ENCODE peak calls at places on chromosomes 2 and 18, in five cellular contexts. H is SK-N-SH, N is hepatocyte, R is IMR-90, B is HCT116. W is an unnamed sample.

GRCh38 chr2:172442072-172442895 is 14.9 kb downstream of the ITGA6 start:
- DNase-seq in H (no peak), N (peak), R (peak), B (peak), W (peak)

GRCh38 chr18:48923746-48924580 is 26.8 kb downstream of the SMAD7 start:
- DNase-seq in H (no peak), N (peak), R (peak), B (no peak), W (no peak)

GRCh38 chr2:3610415-3610814 is 15.5 kb downstream of the COLEC11 start:
- DNase-seq in H (no peak), N (no peak), R (no peak), B (no peak), W (no peak)

GRCh38 chr2:27588308-27588707 is 5.5 kb downstream of the ZNF512 start:
- DNase-seq in H (no peak), N (no peak), R (no peak), B (no peak), W (no peak)

GRCh38 chr2:67641709-67642397 is 244.7 kb downstream of the ETAA1 start:
- DNase-seq in H (no peak), N (peak), R (peak), B (no peak), W (no peak)

GRCh38 chr2:676647-677055 is 555 bp downstream of the TMEM18 start:
- DNase-seq in H (peak), N (peak), R (peak), B (peak), W (peak)

GRCh38 chr18:44789704-44790103 is 109.0 kb downstream of the SETBP1 start:
- DNase-seq in H (peak), N (peak), R (no peak), B (no peak), W (no peak)

GRCh38 chr2:227186751-227187150 is 22.3 kb downstream of the COL4A3 start:
- DNase-seq in H (no peak), N (no peak), R (no peak), B (no peak), W (no peak)

GRCh38 chr2:108607706-108608301 is 73.5 kb downstream of the LIMS1 start:
- DNase-seq in H (peak), N (peak), R (peak), B (no peak), W (no peak)

GRCh38 chr18:35024965-35025364 is 16.2 kb upstream of the MAPRE2 start:
- DNase-seq in H (no peak), N (peak), R (peak), B (no peak), W (peak)
- H3K27ac ChIP-seq in H (no peak), N (peak), R (no peak), B (no peak), W (no peak)

GRCh38 chr2:79982445-79982844 is 322.1 kb downstream of the LRRTM1 start:
- DNase-seq in H (no peak), N (peak), R (no peak), B (no peak), W (no peak)
- TF ChIP-seq CTCF in H (peak), N (peak), R (peak), B (peak), W (peak)

DNA sequence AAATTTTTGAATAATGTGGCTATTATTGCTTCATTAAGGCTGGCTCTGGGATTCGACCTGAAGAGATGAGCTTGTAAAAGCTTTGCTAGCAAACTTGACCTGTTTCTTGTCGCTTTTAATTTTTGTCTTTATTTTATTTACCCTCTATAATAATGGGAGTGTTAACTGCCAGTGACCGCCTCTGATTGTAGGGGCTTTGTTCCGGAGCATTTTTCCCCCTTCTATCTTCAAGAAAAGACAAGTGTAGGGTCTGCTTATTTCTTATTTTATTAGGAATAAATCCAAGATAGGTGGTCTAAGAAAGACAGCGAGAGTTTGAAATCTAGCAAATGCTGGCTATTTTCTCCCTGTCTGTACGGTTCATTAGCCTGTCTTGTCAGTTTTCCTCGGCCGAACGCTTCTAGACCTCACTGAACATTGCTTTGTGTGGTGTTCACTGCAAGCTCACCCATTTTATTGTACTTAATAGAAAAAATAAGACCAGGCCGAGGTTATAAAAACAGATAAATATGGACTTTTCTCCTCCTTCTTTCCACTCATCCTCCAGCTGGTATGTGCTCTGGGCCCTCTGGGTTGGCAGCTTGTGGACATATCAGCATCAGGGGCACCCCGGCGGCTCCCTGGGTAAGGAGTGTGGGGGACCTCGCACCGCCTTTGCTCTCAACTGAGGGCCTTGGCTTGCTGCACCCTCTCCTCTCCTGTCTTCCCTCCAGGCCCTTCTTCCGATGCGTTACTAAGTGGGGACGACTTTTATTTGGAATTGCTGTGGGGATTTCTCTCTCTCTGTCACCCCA is 8.5 kb downstream of the MEIS1 start:
- DNase-seq in H (no peak), N (no peak), R (no peak), B (no peak), W (no peak)
- H3K4me3 ChIP-seq in H (no peak), N (peak), R (peak), B (no peak), W (peak)

DNA sequence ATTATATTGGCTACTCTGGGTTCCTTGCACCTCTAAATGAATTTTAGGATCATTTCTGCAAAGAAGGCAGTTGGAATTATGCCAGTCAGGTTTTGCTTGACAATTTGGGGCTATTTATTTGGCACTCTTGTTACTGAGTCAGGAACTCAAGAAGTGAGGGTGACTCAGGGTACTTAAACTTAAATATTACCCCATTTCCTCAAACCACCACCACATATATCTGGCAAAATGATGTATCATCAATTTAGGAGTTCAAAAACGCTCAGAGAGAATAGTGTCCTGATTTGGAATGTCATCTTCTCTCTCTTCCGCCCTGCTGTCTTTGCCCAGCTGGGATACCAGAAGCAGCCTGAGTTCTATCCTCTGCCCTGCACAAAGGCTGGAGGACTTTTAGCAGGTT is 2.4 kb upstream of the THNSL2 start:
- DNase-seq in H (no peak), N (no peak), R (no peak), B (no peak), W (no peak)
- H3K27ac ChIP-seq in H (no peak), N (no peak), R (no peak), B (no peak), W (no peak)

GRCh38 chr2:62801814-62802524 is 96.5 kb downstream of the EHBP1 start:
- DNase-seq in H (no peak), N (no peak), R (peak), B (no peak), W (no peak)
- TF ChIP-seq CTCF in H (peak), N (no peak), R (peak), B (peak), W (peak)

GRCh38 chr18:63979409-63979908 is 9.6 kb downstream of the SERPINB8 start:
- DNase-seq in H (peak), N (peak), R (peak), B (peak), W (peak)
- H3K4me3 ChIP-seq in H (peak), N (no peak), R (peak), B (no peak), W (peak)

GRCh38 chr18:51188024-51188701 is 9.3 kb downstream of the MEX3C start:
- DNase-seq in H (no peak), N (no peak), R (no peak), B (no peak), W (no peak)
- H3K27ac ChIP-seq in H (no peak), N (no peak), R (no peak), B (no peak), W (no peak)

GRCh38 chr18:36409779-36410178 is 112.3 kb downstream of the FHOD3 start:
- DNase-seq in H (no peak), N (no peak), R (no peak), B (no peak), W (no peak)

GRCh38 chr18:36415606-36416005 is 118.1 kb downstream of the FHOD3 start:
- DNase-seq in H (no peak), N (no peak), R (no peak), B (no peak), W (no peak)

GRCh38 chr18:36410346-36410745 is 112.8 kb downstream of the FHOD3 start:
- DNase-seq in H (no peak), N (no peak), R (no peak), B (no peak), W (no peak)

GRCh38 chr18:36411745-36412168 is 114.2 kb downstream of the FHOD3 start:
- DNase-seq in H (peak), N (no peak), R (peak), B (peak), W (no peak)

DNA sequence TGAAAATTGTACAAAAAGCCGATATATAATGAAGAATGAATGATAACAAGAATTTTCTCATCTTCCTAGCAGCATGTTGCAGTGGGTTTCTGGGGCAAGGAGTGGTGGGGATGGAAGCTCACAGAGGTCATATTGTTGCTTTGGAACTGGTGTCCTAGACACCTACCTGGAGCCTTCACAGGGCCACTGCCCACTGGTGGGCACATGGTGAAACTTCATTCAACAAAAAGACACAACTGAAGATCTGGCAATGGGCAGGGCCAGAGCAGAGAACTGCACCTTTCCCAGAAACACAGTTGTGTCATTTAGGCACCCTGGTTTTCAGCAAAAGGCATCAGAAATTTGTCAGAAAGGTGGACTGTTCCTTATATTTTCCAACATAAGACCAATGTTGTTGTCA is 115.3 kb downstream of the FHOD3 start:
- DNase-seq in H (peak), N (peak), R (no peak), B (no peak), W (no peak)
- TF ChIP-seq CTCF in H (peak), N (peak), R (peak), B (peak), W (peak)

DNA sequence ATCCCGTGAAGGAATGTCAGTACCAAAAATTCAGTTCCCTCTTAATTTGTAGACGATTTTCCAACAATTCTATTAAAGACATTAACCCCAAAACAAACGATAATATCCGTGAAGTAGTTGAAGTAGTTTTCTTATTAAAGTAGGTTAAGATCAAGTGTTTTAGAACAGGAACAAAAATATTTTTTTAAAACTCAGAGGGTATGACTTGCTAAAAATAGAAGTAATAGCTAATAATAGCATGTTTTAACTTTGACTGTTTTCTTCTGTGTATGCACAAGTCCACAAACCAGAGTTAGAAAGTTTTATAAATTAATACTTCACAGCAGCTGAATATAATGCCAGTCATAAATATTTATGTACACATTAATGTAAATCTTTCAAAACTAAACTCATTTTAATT is 2.4 kb downstream of the DNAJC10 start:
- DNase-seq in H (no peak), N (no peak), R (no peak), B (no peak), W (no peak)
- H3K4me3 ChIP-seq in H (no peak), N (no peak), R (no peak), B (no peak), W (no peak)

W was measured in AG04450.